ENCODE peak calls at places on chromosomes 4 and X, in ten cellular contexts. W, Q, U, K, R, S, V, O, M and D are unnamed samples.

GRCh38 chrX:70664726-70665125 is 220.1 kb downstream of the DLG3 start:
- DNase-seq in S (peak), O (peak), W (peak), U (peak), M (no peak), R (no peak), V (no peak), K (peak), Q (no peak), D (peak)

GRCh38 chrX:1596676-1597344 is 5.4 kb downstream of the AKAP17A start:
- DNase-seq in U (no peak), S (no peak), O (no peak), W (no peak), Q (no peak), V (no peak), R (no peak), M (no peak), K (no peak), D (no peak)

GRCh38 chrX:139134316-139134715 is 396.2 kb upstream of the F9 start:
- DNase-seq in V (no peak), K (no peak), W (no peak), O (no peak), Q (no peak), U (no peak), M (no peak), R (no peak), S (no peak), D (no peak)

GRCh38 chr4:184343400-184344177 is 125.9 kb upstream of the ENPP6 start:
- DNase-seq in Q (peak), R (peak), K (peak), V (peak), W (peak), U (peak), O (peak), S (peak), M (no peak), D (peak)

GRCh38 chr4:20075479-20075878 is 176.2 kb upstream of the SLIT2 start:
- DNase-seq in U (no peak), R (no peak), M (no peak), V (no peak), Q (no peak), O (peak), W (no peak), K (no peak), S (peak), D (no peak)

GRCh38 chrX:45668686-45669443 is 468.2 kb upstream of the DIPK2B start:
- DNase-seq in O (peak), Q (no peak), R (no peak), U (peak), W (peak), V (no peak), M (no peak), K (no peak), S (peak), D (no peak)

GRCh38 chrX:50648151-50648550 is 165.8 kb downstream of the SHROOM4 start:
- DNase-seq in O (no peak), R (no peak), M (no peak), S (no peak), W (no peak), K (no peak), Q (no peak), U (no peak), V (no peak), D (no peak)

GRCh38 chr4:7426525-7427171 is 8.1 kb downstream of the PSAPL1 start:
- DNase-seq in O (no peak), S (no peak), V (peak), R (no peak), U (no peak), Q (no peak), K (no peak), M (peak), W (no peak), D (no peak)

GRCh38 chr4:112726041-112726440 is 89.1 kb downstream of the LARP7 start:
- DNase-seq in O (no peak), U (no peak), S (peak), R (no peak), K (no peak), V (no peak), W (no peak), M (no peak), Q (no peak), D (no peak)

GRCh38 chr4:145899886-145900466 is 38.6 kb downstream of the ZNF827 start:
- DNase-seq in S (no peak), K (no peak), W (no peak), V (no peak), M (no peak), R (no peak), U (no peak), O (no peak), Q (no peak), D (no peak)

GRCh38 chrX:31070057-31070468 is 1.8 kb downstream of the FTHL17 start:
- DNase-seq in M (no peak), V (no peak), S (no peak), Q (no peak), W (no peak), K (no peak), R (no peak), O (no peak), U (no peak), D (peak)

GRCh38 chr4:112526061-112526460 is 10.1 kb upstream of the NEUROG2 start:
- DNase-seq in R (no peak), M (no peak), W (no peak), K (no peak), O (peak), V (no peak), U (no peak), S (no peak), Q (no peak), D (no peak)

GRCh38 chr4:20572976-20573375 is 127.3 kb upstream of the PACRGL start:
- DNase-seq in M (no peak), R (no peak), Q (no peak), W (no peak), V (peak), K (peak), U (no peak), O (no peak), S (no peak), D (no peak)